ENCODE peak calls at places on chromosomes 12 and 14, in eight cellular contexts. H, R, V, L, X, Z, B and G are unnamed samples.

GRCh38 chr14:68495101-68495637 is 297.7 kb downstream of the ZFP36L1 start:
- DNase-seq in Z (no peak), R (peak), L (no peak), B (no peak), H (no peak), X (no peak), V (no peak), G (no peak)

GRCh38 chr12:106508966-106509365 is 73.8 kb upstream of the RFX4 start:
- DNase-seq in R (no peak), B (no peak), L (no peak), V (no peak), X (no peak), Z (no peak), H (peak), G (no peak)

GRCh38 chr12:16076553-16076952 is 165.4 kb downstream of the DERA start:
- DNase-seq in L (no peak), B (peak), H (peak), X (no peak), R (peak), Z (no peak), V (no peak), G (no peak)

GRCh38 chr14:51370758-51371386 is 130.8 kb downstream of the TMX1 start:
- DNase-seq in R (no peak), Z (no peak), B (peak), L (no peak), V (no peak), X (no peak), H (peak), G (no peak)

GRCh38 chr12:113427882-113428281 is 5.7 kb downstream of the SDSL start:
- DNase-seq in H (no peak), Z (no peak), R (no peak), L (no peak), B (peak), X (no peak), V (no peak), G (no peak)

GRCh38 chr14:32202468-32202865 is 602 bp downstream of the RNU6-8 start:
- DNase-seq in X (no peak), Z (no peak), H (no peak), R (peak), B (peak), V (no peak), L (peak), G (no peak)

GRCh38 chr14:80393766-80394165 is 182.5 kb upstream of the DIO2 start:
- DNase-seq in H (no peak), Z (no peak), V (no peak), R (no peak), B (no peak), L (no peak), X (no peak), G (no peak)

GRCh38 chr12:8912910-8913309 is 1.4 kb upstream of the PHC1 start:
- DNase-seq in L (peak), R (peak), B (peak), V (peak), X (no peak), Z (no peak), H (no peak), G (no peak)

GRCh38 chr14:85358136-85358785 is 171.7 kb upstream of the FLRT2 start:
- DNase-seq in R (no peak), V (no peak), H (no peak), X (no peak), L (no peak), B (no peak), Z (no peak), G (no peak)

GRCh38 chr12:122888232-122888752 is 7.6 kb downstream of the VPS37B start:
- DNase-seq in R (peak), V (no peak), X (no peak), H (peak), L (peak), Z (peak), B (peak), G (peak)

GRCh38 chr12:93514853-93515252 is 47.5 kb downstream of the MRPL42 start:
- DNase-seq in Z (no peak), R (peak), X (no peak), V (no peak), B (no peak), L (no peak), H (peak), G (no peak)

GRCh38 chr14:57486767-57487379 is 6.8 kb downstream of the CCDC198 start:
- DNase-seq in V (peak), B (no peak), Z (no peak), R (peak), H (peak), L (no peak), X (no peak), G (no peak)

GRCh38 chr14:63051966-63052365 is 6.7 kb upstream of the KCNH5 start:
- DNase-seq in Z (no peak), L (no peak), V (no peak), H (no peak), X (no peak), B (no peak), R (no peak), G (no peak)

GRCh38 chr12:103975368-103975767 is 9.7 kb downstream of the TDG start:
- DNase-seq in B (no peak), H (no peak), X (no peak), Z (no peak), R (no peak), L (no peak), V (no peak), G (no peak)

GRCh38 chr14:73014105-73014504 is 12.8 kb downstream of the ZFYVE1 start:
- DNase-seq in X (no peak), V (no peak), H (peak), B (no peak), R (peak), L (no peak), Z (no peak), G (no peak)

GRCh38 chr12:111636209-111636928 is 37.3 kb upstream of the ATXN2 start:
- DNase-seq in Z (no peak), B (peak), X (peak), H (peak), V (no peak), L (no peak), R (no peak), G (peak)

GRCh38 chr12:2154050-2154449 is 101.3 kb downstream of the CACNA1C start:
- DNase-seq in L (no peak), B (no peak), V (no peak), H (peak), R (peak), Z (no peak), X (no peak), G (no peak)

GRCh38 chr14:53929871-53930685 is 26.5 kb downstream of the BMP4 start:
- DNase-seq in H (no peak), L (peak), V (no peak), B (peak), Z (no peak), R (peak), X (no peak), G (no peak)

GRCh38 chr12:81627336-81628189 is 131.6 kb downstream of the PPFIA2 start:
- DNase-seq in B (no peak), L (no peak), Z (peak), V (peak), R (peak), X (no peak), H (peak), G (no peak)

GRCh38 chr14:104436047-104436531 is 143.5 kb upstream of the C14orf180 start:
- DNase-seq in H (peak), L (no peak), V (no peak), X (peak), R (peak), Z (peak), B (peak), G (peak)

GRCh38 chr12:12628013-12628412 is 16.3 kb downstream of the CREBL2 start:
- DNase-seq in L (no peak), X (no peak), V (no peak), H (peak), B (no peak), R (peak), Z (no peak), G (no peak)

GRCh38 chr12:90013409-90013808 is 304.8 kb upstream of the ATP2B1 start:
- DNase-seq in X (no peak), R (peak), H (no peak), V (peak), B (no peak), Z (no peak), L (no peak), G (no peak)

GRCh38 chr14:77622562-77622961 is 6.1 kb upstream of the SPTLC2 start:
- DNase-seq in B (no peak), Z (no peak), X (no peak), V (no peak), H (no peak), R (no peak), L (no peak), G (peak)

GRCh38 chr14:68482772-68483395 is 310.0 kb downstream of the ZFP36L1 start:
- DNase-seq in V (no peak), H (no peak), Z (no peak), X (no peak), L (no peak), B (peak), R (no peak), G (no peak)

GRCh38 chr12:98646165-98646764 is 1.2 kb downstream of the APAF1 start:
- DNase-seq in Z (no peak), L (peak), B (no peak), H (peak), X (no peak), V (no peak), R (peak), G (no peak)

GRCh38 chr14:69260246-69260978 is 454 bp downstream of the GALNT16 start:
- DNase-seq in B (peak), R (peak), L (no peak), Z (no peak), V (no peak), H (no peak), X (peak), G (peak)